ENCODE peak calls at places on chromosome 21, in four cellular contexts. One of them, this sample, is unnamed.
A peak's percentile ranks its signal among the peaks of the same experiment; 100 is the strongest.

GRCh38 chr21:45983981-45984551 is 2.5 kb downstream of the COL6A1 start:
- DNase-seq in progenitor cell of endocrine pancreas: no peak
- DNase-seq in HL-60: no peak
- DNase-seq in CD4-positive, alpha-beta T cell: no peak
- DNase-seq in this sample: no peak

GRCh38 chr21:26881504-26882228 is 36.5 kb upstream of the ADAMTS1 start:
- DNase-seq in progenitor cell of endocrine pancreas: no peak
- DNase-seq in HL-60: no peak
- DNase-seq in CD4-positive, alpha-beta T cell: no peak
- DNase-seq in this sample: no peak

GRCh38 chr21:31176725-31177124 is 138.4 kb upstream of the KRTAP19-8 start:
- DNase-seq in progenitor cell of endocrine pancreas: no peak
- DNase-seq in HL-60: no peak
- DNase-seq in CD4-positive, alpha-beta T cell: no peak
- DNase-seq in this sample: no peak

GRCh38 chr21:45291613-45292398 is 4.1 kb upstream of the POFUT2 start:
- DNase-seq in progenitor cell of endocrine pancreas: peak; percentile 15
- DNase-seq in HL-60: no peak
- DNase-seq in CD4-positive, alpha-beta T cell: no peak
- DNase-seq in this sample: no peak

GRCh38 chr21:28547795-28548194 is 444.9 kb downstream of the LTN1 start:
- DNase-seq in progenitor cell of endocrine pancreas: no peak
- DNase-seq in HL-60: no peak
- DNase-seq in CD4-positive, alpha-beta T cell: no peak
- DNase-seq in this sample: no peak

GRCh38 chr21:41767606-41768370 is 936 bp upstream of the RIPK4 start:
- DNase-seq in progenitor cell of endocrine pancreas: no peak
- DNase-seq in HL-60: no peak
- DNase-seq in CD4-positive, alpha-beta T cell: no peak
- DNase-seq in this sample: no peak

GRCh38 chr21:17139696-17140095 is 373.1 kb upstream of the CXADR start:
- DNase-seq in progenitor cell of endocrine pancreas: no peak
- DNase-seq in HL-60: no peak
- DNase-seq in CD4-positive, alpha-beta T cell: no peak
- DNase-seq in this sample: no peak

GRCh38 chr21:31351438-31351837 is 7.4 kb upstream of the TIAM1 start:
- DNase-seq in progenitor cell of endocrine pancreas: no peak
- DNase-seq in HL-60: no peak
- DNase-seq in CD4-positive, alpha-beta T cell: no peak
- DNase-seq in this sample: no peak

GRCh38 chr21:28253971-28254370 is 738.7 kb downstream of the LTN1 start:
- DNase-seq in progenitor cell of endocrine pancreas: no peak
- DNase-seq in HL-60: no peak
- DNase-seq in CD4-positive, alpha-beta T cell: no peak
- DNase-seq in this sample: no peak

GRCh38 chr21:14889080-14889805 is 175.6 kb downstream of the NRIP1 start:
- DNase-seq in progenitor cell of endocrine pancreas: no peak
- DNase-seq in HL-60: no peak
- DNase-seq in CD4-positive, alpha-beta T cell: no peak
- DNase-seq in this sample: no peak

GRCh38 chr21:20779321-20779720 is 218.9 kb upstream of the NCAM2 start:
- DNase-seq in progenitor cell of endocrine pancreas: no peak
- DNase-seq in HL-60: no peak
- DNase-seq in CD4-positive, alpha-beta T cell: no peak
- DNase-seq in this sample: no peak

GRCh38 chr21:31710586-31710985 is 21.3 kb downstream of the SCAF4 start:
- DNase-seq in progenitor cell of endocrine pancreas: no peak
- DNase-seq in HL-60: no peak
- DNase-seq in CD4-positive, alpha-beta T cell: no peak
- DNase-seq in this sample: no peak

GRCh38 chr21:34105947-34106541 is 32.7 kb downstream of the MRPS6 start:
- DNase-seq in progenitor cell of endocrine pancreas: no peak
- DNase-seq in HL-60: no peak
- DNase-seq in CD4-positive, alpha-beta T cell: no peak
- DNase-seq in this sample: no peak

GRCh38 chr21:32921632-32922230 is 104.0 kb upstream of the OLIG2 start:
- DNase-seq in progenitor cell of endocrine pancreas: no peak
- DNase-seq in HL-60: no peak
- DNase-seq in CD4-positive, alpha-beta T cell: peak; percentile 31
- DNase-seq in this sample: no peak
- TF ChIP-seq CTCF in progenitor cell of endocrine pancreas: peak; percentile 31
- TF ChIP-seq CTCF in HL-60: peak; percentile 63
- TF ChIP-seq CTCF in CD4-positive, alpha-beta T cell: peak; percentile 67
- TF ChIP-seq CTCF in this sample: no peak

GRCh38 chr21:36542312-36543101 is 62.6 kb upstream of the CLDN14 start:
- DNase-seq in progenitor cell of endocrine pancreas: no peak
- DNase-seq in HL-60: no peak
- DNase-seq in CD4-positive, alpha-beta T cell: no peak
- DNase-seq in this sample: no peak
- TF ChIP-seq CTCF in progenitor cell of endocrine pancreas: peak; percentile 20
- TF ChIP-seq CTCF in HL-60: no peak
- TF ChIP-seq CTCF in CD4-positive, alpha-beta T cell: no peak
- TF ChIP-seq CTCF in this sample: no peak

GRCh38 chr21:22573834-22574233 is 1575.6 kb downstream of the NCAM2 start:
- DNase-seq in progenitor cell of endocrine pancreas: no peak
- DNase-seq in HL-60: no peak
- DNase-seq in CD4-positive, alpha-beta T cell: no peak
- DNase-seq in this sample: no peak

DNA sequence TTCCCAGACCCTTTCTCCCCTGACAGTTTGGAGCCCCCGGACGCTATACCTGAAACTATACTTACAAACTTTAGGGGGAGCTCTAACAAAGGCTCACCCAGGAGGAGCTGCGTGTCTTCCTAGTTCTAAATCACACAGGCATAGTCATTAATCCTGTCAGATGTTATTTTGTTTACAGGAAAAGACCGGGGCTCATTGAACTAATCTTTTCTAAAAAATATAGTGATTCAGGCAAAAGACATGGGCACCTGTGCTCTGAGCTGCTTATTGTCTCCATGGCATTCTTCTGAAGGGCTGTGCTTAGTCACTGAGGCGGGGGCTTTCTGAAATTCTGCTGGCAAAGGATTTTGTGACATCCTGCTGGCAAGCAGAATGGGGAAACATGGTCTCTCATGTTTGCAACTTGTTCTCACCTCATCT is 1577.0 kb downstream of the NCAM2 start:
- DNase-seq in progenitor cell of endocrine pancreas: no peak
- DNase-seq in HL-60: no peak
- DNase-seq in CD4-positive, alpha-beta T cell: no peak
- DNase-seq in this sample: no peak
- TF ChIP-seq CTCF in progenitor cell of endocrine pancreas: peak; percentile 77
- TF ChIP-seq CTCF in HL-60: peak; percentile 26
- TF ChIP-seq CTCF in CD4-positive, alpha-beta T cell: no peak
- TF ChIP-seq CTCF in this sample: no peak

GRCh38 chr21:38912789-38913119 is 107.0 kb downstream of the ETS2 start:
- DNase-seq in progenitor cell of endocrine pancreas: no peak
- DNase-seq in HL-60: no peak
- DNase-seq in CD4-positive, alpha-beta T cell: no peak
- DNase-seq in this sample: no peak
- TF ChIP-seq CTCF in progenitor cell of endocrine pancreas: no peak
- TF ChIP-seq CTCF in HL-60: no peak
- TF ChIP-seq CTCF in CD4-positive, alpha-beta T cell: no peak
- TF ChIP-seq CTCF in this sample: no peak

DNA sequence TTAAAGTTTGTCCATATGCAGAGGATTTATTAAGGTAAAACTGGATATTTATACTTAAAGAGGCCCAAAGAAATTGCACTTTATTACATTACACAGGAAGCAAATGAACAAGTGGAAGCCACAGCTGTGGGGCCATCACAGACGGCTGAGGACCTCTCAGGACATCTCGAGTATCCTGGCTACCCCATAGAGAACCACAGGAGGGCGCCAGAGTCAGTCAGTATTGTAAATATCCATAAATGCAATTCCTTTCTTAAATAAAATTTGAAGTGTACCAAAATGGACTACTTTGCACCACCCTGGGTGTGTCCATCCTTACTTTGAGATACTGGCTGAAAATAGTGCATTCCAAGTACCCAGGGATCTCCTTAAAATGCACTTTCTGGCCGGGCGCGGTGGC is 257.2 kb downstream of the MRPL39 start:
- DNase-seq in progenitor cell of endocrine pancreas: no peak
- DNase-seq in HL-60: no peak
- DNase-seq in CD4-positive, alpha-beta T cell: no peak
- DNase-seq in this sample: no peak
- TF ChIP-seq CTCF in progenitor cell of endocrine pancreas: peak; percentile 42
- TF ChIP-seq CTCF in HL-60: no peak
- TF ChIP-seq CTCF in CD4-positive, alpha-beta T cell: no peak
- TF ChIP-seq CTCF in this sample: no peak

GRCh38 chr21:40531421-40531820 is 315.5 kb downstream of the DSCAM start:
- DNase-seq in progenitor cell of endocrine pancreas: no peak
- DNase-seq in HL-60: no peak
- DNase-seq in CD4-positive, alpha-beta T cell: no peak
- DNase-seq in this sample: no peak
- TF ChIP-seq CTCF in progenitor cell of endocrine pancreas: no peak
- TF ChIP-seq CTCF in HL-60: no peak
- TF ChIP-seq CTCF in CD4-positive, alpha-beta T cell: no peak
- TF ChIP-seq CTCF in this sample: no peak

DNA sequence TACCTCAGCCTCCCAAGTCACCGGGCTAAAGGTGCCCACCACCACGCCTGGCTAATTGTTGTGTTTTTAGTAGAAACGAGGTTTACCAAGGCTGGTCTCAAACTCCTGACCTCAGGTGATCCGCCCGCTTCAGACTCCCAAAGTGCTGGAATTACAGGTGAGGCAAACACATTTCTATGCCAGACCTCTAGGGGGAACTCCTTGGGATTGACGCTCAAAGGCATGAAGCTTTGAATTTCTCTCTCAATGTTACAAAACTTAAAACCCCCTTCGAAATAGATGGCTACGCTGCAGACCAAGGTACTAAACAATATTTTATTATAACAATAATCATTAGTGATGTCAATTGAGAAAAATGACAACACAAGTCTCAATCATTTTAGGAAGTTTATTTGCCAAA is 330.0 kb downstream of the SETD4 start:
- DNase-seq in progenitor cell of endocrine pancreas: no peak
- DNase-seq in HL-60: no peak
- DNase-seq in CD4-positive, alpha-beta T cell: no peak
- DNase-seq in this sample: no peak
- TF ChIP-seq CTCF in progenitor cell of endocrine pancreas: peak; percentile 23
- TF ChIP-seq CTCF in HL-60: no peak
- TF ChIP-seq CTCF in CD4-positive, alpha-beta T cell: no peak
- TF ChIP-seq CTCF in this sample: no peak

DNA sequence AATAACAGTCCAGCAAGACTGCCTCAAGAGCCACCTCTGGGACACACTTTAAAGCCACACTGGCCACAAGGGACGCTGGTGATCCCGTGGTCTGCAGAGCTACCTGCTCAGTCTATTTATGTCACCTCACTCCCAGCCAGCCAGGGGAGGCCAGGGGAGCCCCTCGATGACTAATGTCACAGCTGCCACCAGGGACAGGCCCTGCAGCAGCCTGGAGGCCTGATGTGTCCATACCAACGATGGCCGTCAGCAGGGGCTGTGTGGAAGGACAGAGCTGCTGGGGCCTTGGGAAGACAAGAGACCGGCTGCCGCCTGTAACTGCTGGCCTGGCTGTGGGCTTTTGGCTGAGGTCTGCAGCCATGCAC is 71.0 kb downstream of the SIK1 start:
- DNase-seq in progenitor cell of endocrine pancreas: no peak
- DNase-seq in HL-60: no peak
- DNase-seq in CD4-positive, alpha-beta T cell: no peak
- DNase-seq in this sample: no peak
- TF ChIP-seq CTCF in progenitor cell of endocrine pancreas: peak; percentile 21
- TF ChIP-seq CTCF in HL-60: no peak
- TF ChIP-seq CTCF in CD4-positive, alpha-beta T cell: no peak
- TF ChIP-seq CTCF in this sample: no peak

DNA sequence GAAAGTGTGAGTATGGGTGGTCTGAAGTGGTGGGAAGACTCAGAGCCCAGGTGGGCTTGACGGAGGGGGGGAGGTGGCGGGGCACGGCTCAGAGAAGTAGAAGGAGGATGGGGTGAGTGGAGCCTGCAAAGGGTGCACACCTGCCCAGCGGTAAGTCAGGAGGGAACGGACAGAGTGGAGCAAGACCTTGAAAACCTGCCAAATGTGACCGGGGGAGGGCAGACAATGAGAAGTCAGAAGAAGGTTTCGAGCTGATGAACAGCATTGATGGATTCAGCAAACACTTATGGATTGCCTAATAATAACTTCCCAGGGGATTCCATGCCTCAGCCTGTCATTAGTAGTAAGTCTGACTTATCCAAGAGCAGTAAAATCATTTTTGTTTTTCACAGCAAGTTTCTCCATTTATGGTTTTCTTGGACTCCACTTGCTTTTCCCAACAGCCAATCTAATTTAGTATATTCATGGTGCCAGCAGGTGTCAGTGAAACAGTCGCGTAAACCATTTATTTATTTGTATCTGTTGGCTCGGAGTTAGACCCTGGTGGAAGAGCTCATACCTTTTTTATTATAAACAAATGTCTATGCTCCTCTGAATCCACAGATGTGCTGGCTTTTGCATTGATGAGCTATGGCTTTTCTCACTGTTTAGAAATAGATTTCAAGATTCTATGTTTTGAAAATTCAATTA is 279.1 kb downstream of the PCP4 start:
- DNase-seq in progenitor cell of endocrine pancreas: no peak
- DNase-seq in HL-60: no peak
- DNase-seq in CD4-positive, alpha-beta T cell: no peak
- DNase-seq in this sample: no peak
- TF ChIP-seq CTCF in progenitor cell of endocrine pancreas: no peak
- TF ChIP-seq CTCF in HL-60: no peak
- TF ChIP-seq CTCF in CD4-positive, alpha-beta T cell: no peak
- TF ChIP-seq CTCF in this sample: no peak

This sample was measured in omental fat pad.